ENCODE peak calls at places on chromosomes 11 and 22, in ten cellular contexts. One of them, this sample, is unnamed.
A peak's percentile ranks its signal among the peaks of the same experiment; 100 is the strongest.

GRCh38 chr22:17436981-17437410 is 67.7 kb downstream of the CECR2 start:
- DNase-seq in testis: no peak
- DNase-seq in A549: no peak
- DNase-seq in choroid plexus epithelial cell: no peak
- DNase-seq in fibroblast of the aortic adventitia: no peak
- DNase-seq in thoracic aorta: no peak
- DNase-seq in GM23338: peak; percentile 69
- DNase-seq in NCI-H1105: no peak
- DNase-seq in activated naive CD8-positive, alpha-beta T cell treated with anti-CD3 and anti-CD28 coated beads, Interleukin-2, amount 50 U/mL, for 24 hours: no peak
- DNase-seq in HCT116: no peak
- DNase-seq in this sample: no peak

GRCh38 chr11:17217395-17217794 is 9.6 kb upstream of the PIK3C2A start:
- DNase-seq in thoracic aorta: no peak
- DNase-seq in testis: no peak
- DNase-seq in GM23338: no peak
- DNase-seq in activated naive CD8-positive, alpha-beta T cell treated with anti-CD3 and anti-CD28 coated beads, Interleukin-2, amount 50 U/mL, for 24 hours: no peak
- DNase-seq in A549: no peak
- DNase-seq in choroid plexus epithelial cell: no peak
- DNase-seq in NCI-H1105: no peak
- DNase-seq in HCT116: no peak
- DNase-seq in fibroblast of the aortic adventitia: no peak
- DNase-seq in this sample: no peak

GRCh38 chr22:41217553-41218157 is 12.5 kb downstream of the L3MBTL2 start:
- DNase-seq in activated naive CD8-positive, alpha-beta T cell treated with anti-CD3 and anti-CD28 coated beads, Interleukin-2, amount 50 U/mL, for 24 hours: peak; percentile 34
- DNase-seq in thoracic aorta: no peak
- DNase-seq in HCT116: no peak
- DNase-seq in fibroblast of the aortic adventitia: peak; percentile 93
- DNase-seq in GM23338: peak; percentile 59
- DNase-seq in A549: no peak
- DNase-seq in NCI-H1105: peak; percentile 62
- DNase-seq in choroid plexus epithelial cell: peak; percentile 93
- DNase-seq in testis: peak; percentile 69
- DNase-seq in this sample: no peak

GRCh38 chr11:2381494-2382128 is 4.5 kb downstream of the CD81 start:
- DNase-seq in fibroblast of the aortic adventitia: no peak
- DNase-seq in thoracic aorta: no peak
- DNase-seq in GM23338: no peak
- DNase-seq in activated naive CD8-positive, alpha-beta T cell treated with anti-CD3 and anti-CD28 coated beads, Interleukin-2, amount 50 U/mL, for 24 hours: no peak
- DNase-seq in HCT116: no peak
- DNase-seq in NCI-H1105: no peak
- DNase-seq in testis: no peak
- DNase-seq in A549: no peak
- DNase-seq in choroid plexus epithelial cell: no peak
- DNase-seq in this sample: no peak

GRCh38 chr11:12569499-12570040 is 104.7 kb upstream of the TEAD1 start:
- DNase-seq in testis: no peak
- DNase-seq in choroid plexus epithelial cell: peak; percentile 11
- DNase-seq in HCT116: no peak
- DNase-seq in thoracic aorta: no peak
- DNase-seq in fibroblast of the aortic adventitia: peak; percentile 93
- DNase-seq in GM23338: no peak
- DNase-seq in A549: peak; percentile 9
- DNase-seq in activated naive CD8-positive, alpha-beta T cell treated with anti-CD3 and anti-CD28 coated beads, Interleukin-2, amount 50 U/mL, for 24 hours: no peak
- DNase-seq in NCI-H1105: no peak
- DNase-seq in this sample: no peak

GRCh38 chr11:19789840-19790710 is 77.4 kb downstream of the NAV2 start:
- DNase-seq in GM23338: no peak
- DNase-seq in HCT116: no peak
- DNase-seq in testis: no peak
- DNase-seq in NCI-H1105: no peak
- DNase-seq in activated naive CD8-positive, alpha-beta T cell treated with anti-CD3 and anti-CD28 coated beads, Interleukin-2, amount 50 U/mL, for 24 hours: no peak
- DNase-seq in fibroblast of the aortic adventitia: peak; percentile 94
- DNase-seq in choroid plexus epithelial cell: no peak
- DNase-seq in thoracic aorta: no peak
- DNase-seq in A549: no peak
- DNase-seq in this sample: no peak

GRCh38 chr11:120225372-120225909 is 14.5 kb upstream of the POU2F3 start:
- DNase-seq in A549: no peak
- DNase-seq in testis: no peak
- DNase-seq in NCI-H1105: no peak
- DNase-seq in HCT116: no peak
- DNase-seq in activated naive CD8-positive, alpha-beta T cell treated with anti-CD3 and anti-CD28 coated beads, Interleukin-2, amount 50 U/mL, for 24 hours: no peak
- DNase-seq in fibroblast of the aortic adventitia: peak; percentile 30
- DNase-seq in choroid plexus epithelial cell: peak; percentile 61
- DNase-seq in GM23338: no peak
- DNase-seq in thoracic aorta: no peak
- DNase-seq in this sample: no peak

GRCh38 chr11:75154646-75155569 is 4.0 kb downstream of the SLCO2B1 start:
- DNase-seq in A549: no peak
- DNase-seq in GM23338: no peak
- DNase-seq in fibroblast of the aortic adventitia: no peak
- DNase-seq in choroid plexus epithelial cell: no peak
- DNase-seq in activated naive CD8-positive, alpha-beta T cell treated with anti-CD3 and anti-CD28 coated beads, Interleukin-2, amount 50 U/mL, for 24 hours: no peak
- DNase-seq in testis: peak; percentile 73
- DNase-seq in HCT116: no peak
- DNase-seq in NCI-H1105: no peak
- DNase-seq in thoracic aorta: no peak
- DNase-seq in this sample: no peak

GRCh38 chr11:101974771-101975170 is 58.4 kb upstream of the ANGPTL5 start:
- DNase-seq in thoracic aorta: no peak
- DNase-seq in activated naive CD8-positive, alpha-beta T cell treated with anti-CD3 and anti-CD28 coated beads, Interleukin-2, amount 50 U/mL, for 24 hours: no peak
- DNase-seq in NCI-H1105: no peak
- DNase-seq in A549: no peak
- DNase-seq in fibroblast of the aortic adventitia: no peak
- DNase-seq in choroid plexus epithelial cell: no peak
- DNase-seq in GM23338: no peak
- DNase-seq in testis: no peak
- DNase-seq in HCT116: no peak
- DNase-seq in this sample: no peak

GRCh38 chr11:107898270-107898669 is 30.0 kb upstream of the RAB39A start:
- DNase-seq in thoracic aorta: no peak
- DNase-seq in NCI-H1105: no peak
- DNase-seq in testis: no peak
- DNase-seq in activated naive CD8-positive, alpha-beta T cell treated with anti-CD3 and anti-CD28 coated beads, Interleukin-2, amount 50 U/mL, for 24 hours: no peak
- DNase-seq in A549: peak; percentile 53
- DNase-seq in choroid plexus epithelial cell: peak; percentile 85
- DNase-seq in GM23338: peak; percentile 62
- DNase-seq in HCT116: peak; percentile 36
- DNase-seq in fibroblast of the aortic adventitia: peak; percentile 74
- DNase-seq in this sample: no peak

GRCh38 chr11:91470656-91471055 is 754.0 kb upstream of the FAT3 start:
- DNase-seq in A549: no peak
- DNase-seq in choroid plexus epithelial cell: no peak
- DNase-seq in GM23338: no peak
- DNase-seq in testis: no peak
- DNase-seq in activated naive CD8-positive, alpha-beta T cell treated with anti-CD3 and anti-CD28 coated beads, Interleukin-2, amount 50 U/mL, for 24 hours: no peak
- DNase-seq in thoracic aorta: no peak
- DNase-seq in HCT116: no peak
- DNase-seq in fibroblast of the aortic adventitia: no peak
- DNase-seq in NCI-H1105: no peak
- DNase-seq in this sample: no peak

GRCh38 chr22:44758354-44758969 is 6.1 kb downstream of the ARHGAP8 start:
- DNase-seq in A549: no peak
- DNase-seq in HCT116: no peak
- DNase-seq in testis: no peak
- DNase-seq in choroid plexus epithelial cell: peak; percentile 70
- DNase-seq in GM23338: no peak
- DNase-seq in thoracic aorta: no peak
- DNase-seq in fibroblast of the aortic adventitia: peak; percentile 70
- DNase-seq in activated naive CD8-positive, alpha-beta T cell treated with anti-CD3 and anti-CD28 coated beads, Interleukin-2, amount 50 U/mL, for 24 hours: no peak
- DNase-seq in NCI-H1105: no peak
- DNase-seq in this sample: no peak

GRCh38 chr22:32695451-32695891 is 106.0 kb upstream of the TIMP3 start:
- DNase-seq in testis: no peak
- DNase-seq in A549: peak; percentile 55
- DNase-seq in thoracic aorta: no peak
- DNase-seq in activated naive CD8-positive, alpha-beta T cell treated with anti-CD3 and anti-CD28 coated beads, Interleukin-2, amount 50 U/mL, for 24 hours: no peak
- DNase-seq in GM23338: no peak
- DNase-seq in choroid plexus epithelial cell: peak; percentile 89
- DNase-seq in NCI-H1105: no peak
- DNase-seq in fibroblast of the aortic adventitia: peak; percentile 66
- DNase-seq in HCT116: peak; percentile 21
- DNase-seq in this sample: no peak

GRCh38 chr22:42695294-42695693 is 25.4 kb downstream of the A4GALT start:
- DNase-seq in A549: no peak
- DNase-seq in GM23338: no peak
- DNase-seq in choroid plexus epithelial cell: no peak
- DNase-seq in testis: no peak
- DNase-seq in activated naive CD8-positive, alpha-beta T cell treated with anti-CD3 and anti-CD28 coated beads, Interleukin-2, amount 50 U/mL, for 24 hours: no peak
- DNase-seq in fibroblast of the aortic adventitia: peak; percentile 30
- DNase-seq in thoracic aorta: no peak
- DNase-seq in NCI-H1105: no peak
- DNase-seq in HCT116: no peak
- DNase-seq in this sample: no peak

GRCh38 chr11:102760355-102761035 is 19.9 kb downstream of the MMP10 start:
- DNase-seq in NCI-H1105: no peak
- DNase-seq in HCT116: peak; percentile 41
- DNase-seq in thoracic aorta: no peak
- DNase-seq in GM23338: no peak
- DNase-seq in testis: no peak
- DNase-seq in activated naive CD8-positive, alpha-beta T cell treated with anti-CD3 and anti-CD28 coated beads, Interleukin-2, amount 50 U/mL, for 24 hours: no peak
- DNase-seq in fibroblast of the aortic adventitia: peak; percentile 99
- DNase-seq in A549: peak; percentile 55
- DNase-seq in choroid plexus epithelial cell: peak; percentile 93
- DNase-seq in this sample: no peak

GRCh38 chr22:26974914-26975313 is 317.5 kb downstream of the MIAT start:
- DNase-seq in NCI-H1105: no peak
- DNase-seq in thoracic aorta: no peak
- DNase-seq in fibroblast of the aortic adventitia: no peak
- DNase-seq in HCT116: no peak
- DNase-seq in A549: no peak
- DNase-seq in testis: no peak
- DNase-seq in activated naive CD8-positive, alpha-beta T cell treated with anti-CD3 and anti-CD28 coated beads, Interleukin-2, amount 50 U/mL, for 24 hours: no peak
- DNase-seq in choroid plexus epithelial cell: no peak
- DNase-seq in GM23338: no peak
- DNase-seq in this sample: no peak

GRCh38 chr22:21936151-21936778 is 16.4 kb downstream of the PPM1F start:
- DNase-seq in fibroblast of the aortic adventitia: no peak
- DNase-seq in NCI-H1105: no peak
- DNase-seq in testis: no peak
- DNase-seq in thoracic aorta: no peak
- DNase-seq in HCT116: no peak
- DNase-seq in A549: no peak
- DNase-seq in choroid plexus epithelial cell: no peak
- DNase-seq in activated naive CD8-positive, alpha-beta T cell treated with anti-CD3 and anti-CD28 coated beads, Interleukin-2, amount 50 U/mL, for 24 hours: no peak
- DNase-seq in GM23338: no peak
- DNase-seq in this sample: no peak

GRCh38 chr11:128289048-128289447 is 298.3 kb downstream of the ETS1 start:
- DNase-seq in A549: no peak
- DNase-seq in testis: no peak
- DNase-seq in activated naive CD8-positive, alpha-beta T cell treated with anti-CD3 and anti-CD28 coated beads, Interleukin-2, amount 50 U/mL, for 24 hours: no peak
- DNase-seq in HCT116: no peak
- DNase-seq in GM23338: no peak
- DNase-seq in fibroblast of the aortic adventitia: no peak
- DNase-seq in thoracic aorta: no peak
- DNase-seq in choroid plexus epithelial cell: no peak
- DNase-seq in NCI-H1105: no peak
- DNase-seq in this sample: no peak

GRCh38 chr11:116394022-116394421 is 378.8 kb downstream of the BUD13 start:
- DNase-seq in GM23338: no peak
- DNase-seq in HCT116: no peak
- DNase-seq in NCI-H1105: no peak
- DNase-seq in activated naive CD8-positive, alpha-beta T cell treated with anti-CD3 and anti-CD28 coated beads, Interleukin-2, amount 50 U/mL, for 24 hours: no peak
- DNase-seq in choroid plexus epithelial cell: no peak
- DNase-seq in fibroblast of the aortic adventitia: no peak
- DNase-seq in testis: no peak
- DNase-seq in thoracic aorta: no peak
- DNase-seq in A549: no peak
- DNase-seq in this sample: no peak

GRCh38 chr22:41365425-41365824 is 16.3 kb upstream of the TEF start:
- DNase-seq in HCT116: no peak
- DNase-seq in A549: no peak
- DNase-seq in thoracic aorta: no peak
- DNase-seq in testis: no peak
- DNase-seq in NCI-H1105: no peak
- DNase-seq in choroid plexus epithelial cell: no peak
- DNase-seq in GM23338: no peak
- DNase-seq in activated naive CD8-positive, alpha-beta T cell treated with anti-CD3 and anti-CD28 coated beads, Interleukin-2, amount 50 U/mL, for 24 hours: no peak
- DNase-seq in fibroblast of the aortic adventitia: no peak
- DNase-seq in this sample: no peak

GRCh38 chr11:116879789-116880402 is 42.5 kb upstream of the APOA1 start:
- DNase-seq in testis: no peak
- DNase-seq in thoracic aorta: no peak
- DNase-seq in choroid plexus epithelial cell: peak; percentile 92
- DNase-seq in A549: peak; percentile 61
- DNase-seq in activated naive CD8-positive, alpha-beta T cell treated with anti-CD3 and anti-CD28 coated beads, Interleukin-2, amount 50 U/mL, for 24 hours: no peak
- DNase-seq in fibroblast of the aortic adventitia: peak; percentile 87
- DNase-seq in NCI-H1105: peak; percentile 36
- DNase-seq in HCT116: peak; percentile 51
- DNase-seq in GM23338: peak; percentile 81
- DNase-seq in this sample: no peak

GRCh38 chr11:60502221-60502775 is 9.7 kb downstream of the MS4A12 start:
- DNase-seq in fibroblast of the aortic adventitia: no peak
- DNase-seq in NCI-H1105: no peak
- DNase-seq in choroid plexus epithelial cell: no peak
- DNase-seq in thoracic aorta: no peak
- DNase-seq in activated naive CD8-positive, alpha-beta T cell treated with anti-CD3 and anti-CD28 coated beads, Interleukin-2, amount 50 U/mL, for 24 hours: no peak
- DNase-seq in A549: no peak
- DNase-seq in GM23338: no peak
- DNase-seq in HCT116: no peak
- DNase-seq in testis: no peak
- DNase-seq in this sample: no peak

GRCh38 chr22:33493476-33494205 is 426.6 kb downstream of the LARGE1 start:
- DNase-seq in A549: no peak
- DNase-seq in GM23338: no peak
- DNase-seq in thoracic aorta: no peak
- DNase-seq in NCI-H1105: no peak
- DNase-seq in choroid plexus epithelial cell: no peak
- DNase-seq in HCT116: no peak
- DNase-seq in testis: no peak
- DNase-seq in activated naive CD8-positive, alpha-beta T cell treated with anti-CD3 and anti-CD28 coated beads, Interleukin-2, amount 50 U/mL, for 24 hours: no peak
- DNase-seq in fibroblast of the aortic adventitia: no peak
- DNase-seq in this sample: no peak

GRCh38 chr22:42688241-42688913 is 32.3 kb downstream of the A4GALT start:
- DNase-seq in NCI-H1105: peak; percentile 34
- DNase-seq in GM23338: peak; percentile 70
- DNase-seq in fibroblast of the aortic adventitia: peak; percentile 98
- DNase-seq in thoracic aorta: peak; percentile 79
- DNase-seq in A549: peak; percentile 65
- DNase-seq in activated naive CD8-positive, alpha-beta T cell treated with anti-CD3 and anti-CD28 coated beads, Interleukin-2, amount 50 U/mL, for 24 hours: no peak
- DNase-seq in testis: peak; percentile 89
- DNase-seq in choroid plexus epithelial cell: peak; percentile 96
- DNase-seq in HCT116: no peak
- DNase-seq in this sample: no peak

GRCh38 chr11:69328231-69328630 is 34.3 kb downstream of the MYEOV start:
- DNase-seq in activated naive CD8-positive, alpha-beta T cell treated with anti-CD3 and anti-CD28 coated beads, Interleukin-2, amount 50 U/mL, for 24 hours: peak; percentile 0
- DNase-seq in HCT116: no peak
- DNase-seq in GM23338: no peak
- DNase-seq in testis: no peak
- DNase-seq in choroid plexus epithelial cell: no peak
- DNase-seq in thoracic aorta: no peak
- DNase-seq in fibroblast of the aortic adventitia: no peak
- DNase-seq in A549: no peak
- DNase-seq in NCI-H1105: no peak
- DNase-seq in this sample: no peak

GRCh38 chr11:34180045-34180813 is 74.8 kb downstream of the NAT10 start:
- DNase-seq in activated naive CD8-positive, alpha-beta T cell treated with anti-CD3 and anti-CD28 coated beads, Interleukin-2, amount 50 U/mL, for 24 hours: no peak
- DNase-seq in testis: no peak
- DNase-seq in fibroblast of the aortic adventitia: no peak
- DNase-seq in A549: no peak
- DNase-seq in HCT116: no peak
- DNase-seq in GM23338: no peak
- DNase-seq in NCI-H1105: no peak
- DNase-seq in thoracic aorta: no peak
- DNase-seq in choroid plexus epithelial cell: no peak
- DNase-seq in this sample: no peak

GRCh38 chr11:129264114-129264513 is 72.0 kb upstream of the ARHGAP32 start:
- DNase-seq in choroid plexus epithelial cell: no peak
- DNase-seq in NCI-H1105: no peak
- DNase-seq in fibroblast of the aortic adventitia: no peak
- DNase-seq in A549: no peak
- DNase-seq in GM23338: no peak
- DNase-seq in HCT116: no peak
- DNase-seq in thoracic aorta: no peak
- DNase-seq in activated naive CD8-positive, alpha-beta T cell treated with anti-CD3 and anti-CD28 coated beads, Interleukin-2, amount 50 U/mL, for 24 hours: no peak
- DNase-seq in testis: no peak
- DNase-seq in this sample: no peak

GRCh38 chr11:76918941-76919386 is 58.2 kb downstream of the ACER3 start:
- DNase-seq in thoracic aorta: no peak
- DNase-seq in A549: peak; percentile 69
- DNase-seq in activated naive CD8-positive, alpha-beta T cell treated with anti-CD3 and anti-CD28 coated beads, Interleukin-2, amount 50 U/mL, for 24 hours: no peak
- DNase-seq in testis: no peak
- DNase-seq in HCT116: peak; percentile 44
- DNase-seq in fibroblast of the aortic adventitia: peak; percentile 79
- DNase-seq in choroid plexus epithelial cell: peak; percentile 80
- DNase-seq in NCI-H1105: peak; percentile 56
- DNase-seq in GM23338: peak; percentile 73
- DNase-seq in this sample: no peak